ENCODE peak calls at places on chromosomes 5 and 9, in six cellular contexts. B is heart right ventricle, K is HCT116, G is neural progenitor cell, J is SK-N-SH, L is kidney. P is an unnamed sample.

GRCh38 chr9:117184173-117184572 is 230.7 kb downstream of the ASTN2 start:
- DNase-seq in G (no peak), J (peak; percentile 71), B (no peak), K (no peak), L (no peak), P (no peak)

GRCh38 chr5:106451998-106452397 is 1218.7 kb downstream of the EFNA5 start:
- DNase-seq in B (no peak), G (no peak), J (no peak), K (no peak), L (no peak), P (no peak)

GRCh38 chr9:112074250-112075008 is 100.7 kb downstream of the SUSD1 start:
- DNase-seq in B (peak; percentile 77), G (peak; percentile 79), K (peak; percentile 54), J (peak; percentile 53), L (peak; percentile 78), P (peak; percentile 54)

GRCh38 chr9:118109542-118109941 is 405.3 kb downstream of the TLR4 start:
- DNase-seq in B (no peak), J (no peak), K (no peak), G (no peak), L (no peak), P (no peak)

GRCh38 chr9:97558701-97559101 is 57.2 kb downstream of the TMOD1 start:
- DNase-seq in L (no peak), J (no peak), B (no peak), K (no peak), G (no peak), P (no peak)

GRCh38 chr5:110386782-110387181 is 339.7 kb downstream of the TMEM232 start:
- DNase-seq in B (no peak), G (no peak), K (no peak), L (no peak), J (no peak), P (no peak)

GRCh38 chr5:133848306-133848924 is 120.0 kb downstream of the C5orf15 start:
- DNase-seq in L (no peak), K (no peak), B (no peak), G (no peak), J (no peak), P (no peak)

GRCh38 chr9:135840107-135840506 is 67.2 kb downstream of the CAMSAP1 start:
- DNase-seq in L (no peak), B (no peak), G (no peak), J (no peak), K (no peak), P (no peak)

GRCh38 chr9:133440884-133441283 is 18.7 kb downstream of the ADAMTS13 start:
- DNase-seq in J (no peak), L (no peak), B (no peak), G (no peak), K (no peak), P (no peak)

GRCh38 chr9:107644774-107645463 is 155.3 kb upstream of the KLF4 start:
- DNase-seq in G (no peak), J (no peak), B (peak; percentile 68), K (no peak), L (peak; percentile 84), P (no peak)

GRCh38 chr5:625516-625915 is 13.4 kb downstream of the CEP72 start:
- DNase-seq in L (peak; percentile 46), K (no peak), B (no peak), J (no peak), G (no peak), P (no peak)

GRCh38 chr5:33362915-33363314 is 77.8 kb upstream of the TARS1 start:
- DNase-seq in K (no peak), B (peak; percentile 36), L (no peak), G (peak; percentile 3), J (no peak), P (no peak)

GRCh38 chr5:69462170-69462569 is 30.4 kb upstream of the OCLN start:
- DNase-seq in B (no peak), K (no peak), J (no peak), G (no peak), L (no peak), P (no peak)

GRCh38 chr9:108041551-108041950 is 552.0 kb upstream of the KLF4 start:
- DNase-seq in J (no peak), G (no peak), K (no peak), L (no peak), B (no peak), P (no peak)

GRCh38 chr5:178854284-178854683 is 5.5 kb upstream of the ZNF354B start:
- DNase-seq in L (no peak), B (no peak), K (no peak), J (no peak), G (no peak), P (no peak)

GRCh38 chr5:135718151-135718550 is 116.3 kb upstream of the SLC25A48 start:
- DNase-seq in L (no peak), B (no peak), G (no peak), K (peak; percentile 8), J (no peak), P (no peak)

GRCh38 chr5:34991486-34992238 is 56.1 kb downstream of the AGXT2 start:
- DNase-seq in L (no peak), J (no peak), K (no peak), G (no peak), B (no peak), P (no peak)

GRCh38 chr9:137969685-137970084 is 92.1 kb downstream of the CACNA1B start:
- DNase-seq in L (peak; percentile 15), G (no peak), J (no peak), K (no peak), B (no peak), P (no peak)
- H3K9me3 ChIP-seq in L (no peaks in the 10 kb centered on the region), G (no peaks in the 10 kb centered on the region), J (no peaks in the 10 kb centered on the region), K (no peaks in the 10 kb centered on the region), B (no peaks in the 10 kb centered on the region), P (no peaks in the 10 kb centered on the region)

DNA sequence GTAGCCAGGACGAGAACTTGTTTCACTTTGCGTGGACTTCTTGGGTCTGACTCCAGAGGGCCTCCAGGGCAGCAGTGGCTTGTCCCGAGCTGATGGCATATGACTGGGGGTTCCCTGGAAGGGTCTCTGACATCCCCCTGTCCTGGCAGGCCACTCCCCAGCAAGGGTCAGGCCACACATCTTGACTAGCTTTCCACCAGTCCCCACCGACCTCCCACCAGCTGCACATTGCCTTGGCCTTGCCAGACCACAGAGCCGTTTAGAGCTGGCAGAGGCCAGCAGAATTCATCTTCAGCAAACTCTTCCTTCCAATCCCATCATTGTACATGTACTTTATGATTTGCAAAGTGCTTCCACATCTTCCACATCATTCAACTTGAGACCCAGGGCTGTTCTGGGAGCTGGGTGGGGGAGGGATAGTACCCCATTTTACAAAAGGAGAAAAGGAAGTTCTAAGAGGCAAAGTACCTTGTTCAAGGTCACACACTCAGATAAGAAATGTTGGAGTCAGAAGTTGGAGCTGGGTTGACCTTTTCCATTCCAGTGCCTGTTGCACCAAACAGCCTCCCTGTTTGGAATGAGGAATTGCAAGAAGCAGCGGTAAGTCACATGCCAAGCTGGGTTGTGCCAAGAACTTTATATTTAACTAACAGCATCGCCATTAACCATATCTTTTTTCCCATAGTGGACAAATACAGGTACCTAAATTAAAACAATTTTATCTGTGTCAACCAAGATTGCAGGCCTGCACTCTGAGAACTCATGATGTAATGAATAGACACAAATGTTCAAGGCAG is 25.8 kb upstream of the COL15A1 start:
- DNase-seq in J (no peak), K (no peak), G (no peak), B (no peak), L (no peak), P (no peak)
- H3K27ac ChIP-seq in J (no peak overlapping the region), K (no peak overlapping the region), G (no peak overlapping the region), B (peak overlapping the region; percentile 72), L (no peak overlapping the region), P (no peak overlapping the region)

DNA sequence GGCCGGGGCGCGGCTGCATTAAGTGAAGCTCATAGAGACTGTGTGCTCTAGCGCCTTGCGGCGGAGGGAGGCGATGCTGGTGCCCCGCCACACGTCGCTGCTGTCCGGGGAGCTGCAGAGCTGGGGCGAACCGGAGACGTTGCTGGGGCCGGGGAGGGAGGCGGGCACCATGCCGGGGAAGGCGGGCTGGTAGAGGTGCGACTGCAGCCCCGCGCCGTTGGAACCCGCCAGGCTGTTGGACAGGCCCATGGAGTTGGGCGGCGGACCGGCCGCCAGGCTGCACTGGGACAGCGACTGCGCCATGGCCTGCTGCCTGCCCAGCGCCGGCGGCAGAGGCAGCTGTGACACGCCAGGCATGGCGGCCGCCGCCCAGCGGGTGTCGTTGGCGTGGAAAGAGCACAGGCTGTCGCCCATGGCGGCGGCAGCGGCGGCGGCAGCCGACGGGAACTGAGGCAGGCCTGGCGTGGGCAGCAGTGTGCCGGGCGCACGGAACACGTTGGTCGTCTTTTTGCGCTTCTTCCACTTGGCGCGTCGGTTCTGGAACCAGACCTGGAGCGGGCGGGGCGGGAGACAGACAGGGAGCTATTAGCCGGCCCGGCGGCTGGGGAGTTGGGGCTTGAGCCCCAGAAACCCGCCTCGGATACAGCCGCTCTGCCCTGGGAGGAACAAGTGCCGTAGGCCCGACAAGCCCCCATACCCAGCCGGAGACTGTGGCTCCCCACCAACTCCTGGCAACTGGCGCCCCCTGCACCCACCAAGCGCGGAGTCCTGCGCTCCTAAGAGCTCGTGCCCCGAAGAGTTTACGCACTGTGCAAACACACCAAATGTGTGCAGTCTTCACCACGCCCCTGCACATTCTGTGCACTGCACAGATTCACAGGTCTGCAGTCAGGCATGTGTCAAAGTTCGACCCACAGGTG is 8.0 kb downstream of the OTP start:
- DNase-seq in L (peak; percentile 82), J (peak; percentile 82), K (peak; percentile 61), B (no peak), G (peak; percentile 86), P (peak; percentile 38)
- TF ChIP-seq CTCF in L (no peak), J (peak; percentile 18), K (peak; percentile 37), B (no peak), G (peak; percentile 41), P (no peak)

GRCh38 chr5:141319202-141319601 is 1.4 kb downstream of the TAF7 start:
- DNase-seq in L (no peak), B (no peak), K (no peak), G (no peak), J (no peak), P (no peak)

GRCh38 chr5:141319699-141320098 is 885 bp downstream of the TAF7 start:
- DNase-seq in L (no peak), B (no peak), K (no peak), J (no peak), G (no peak), P (no peak)

GRCh38 chr5:141322261-141322660 is 1.7 kb upstream of the TAF7 start:
- DNase-seq in G (no peak), K (no peak), J (no peak), L (no peak), B (no peak), P (no peak)

GRCh38 chr5:141326088-141326854 is 4.0 kb upstream of the PCDHGA1 start:
- DNase-seq in L (no peak), G (peak; percentile 65), J (peak; percentile 74), B (peak; percentile 75), K (no peak), P (peak; percentile 64)

DNA sequence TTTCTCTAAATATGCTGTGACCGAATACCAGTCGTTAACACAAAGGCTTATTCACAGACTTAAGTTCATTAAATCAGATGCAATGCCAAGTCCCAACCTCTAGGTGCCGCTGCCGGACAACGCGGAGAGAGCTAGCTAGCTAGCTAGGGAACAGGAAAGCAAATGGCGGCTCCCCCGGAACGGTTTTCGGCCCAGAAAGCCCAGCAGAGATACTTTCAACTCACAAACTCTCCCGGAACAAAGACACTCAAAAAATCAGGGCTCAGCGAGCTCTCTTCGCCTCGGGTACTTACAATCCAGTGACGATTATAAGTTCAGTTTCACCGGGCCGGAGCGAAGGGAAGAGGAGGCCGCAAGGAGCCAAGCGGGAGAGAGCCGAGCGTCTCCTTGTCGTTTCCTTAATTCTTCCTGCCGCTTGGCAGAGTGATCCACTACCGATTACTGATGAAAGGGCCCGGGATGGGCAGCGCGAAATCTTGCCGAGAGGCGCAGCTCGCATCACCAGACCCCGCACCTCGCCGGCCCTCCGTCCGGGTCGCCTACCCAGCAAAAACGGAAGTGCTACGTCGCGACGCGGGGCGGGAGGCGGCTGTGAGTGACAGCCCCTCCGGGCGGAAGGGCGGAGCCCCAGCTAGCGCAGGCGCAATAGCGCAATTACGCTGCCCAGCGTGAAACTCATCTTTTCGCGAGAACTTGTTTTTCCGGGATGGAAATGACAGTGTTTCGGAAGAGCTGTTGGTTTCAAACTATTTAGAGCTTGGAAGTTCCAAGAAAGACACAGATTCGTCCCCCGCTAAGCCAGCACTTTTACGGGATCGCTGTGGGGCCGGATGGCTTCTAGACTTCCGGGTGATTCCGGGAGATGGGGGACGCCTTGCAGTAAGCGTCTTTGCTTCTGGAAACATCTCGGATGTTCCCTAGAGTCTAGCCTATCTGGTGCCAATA is at the start of gene TAF7:
- DNase-seq in L (peak; percentile 96), G (peak; percentile 96), B (peak; percentile 90), K (peak; percentile 89), J (peak; percentile 94), P (peak; percentile 91)
- H3K9me3 ChIP-seq in L (peaks cover 37% of the 10 kb centered on the region), G (peaks cover 26% of the 10 kb centered on the region), B (peaks cover 44% of the 10 kb centered on the region), K (peaks cover 26% of the 10 kb centered on the region), J (peaks cover 32% of the 10 kb centered on the region), P (peaks cover 61% of the 10 kb centered on the region)